ENCODE peak calls at places on chromosomes 5 and 9, in ten cellular contexts. B is uterus; I is AG09309; H is skeletal muscle cell; M is tibial artery; R is cardiac fibroblast; K is naive thymus-derived CD4-positive, alpha-beta T cell; Y is GM23248; P is tibial nerve; O is SJSA1. E is an unnamed sample.

GRCh38 chr5:1104327-1105006 is 7.4 kb downstream of the SLC12A7 start:
- DNase-seq in B (no peak), I (no peak), H (no peak), M (no peak), R (no peak), K (peak; percentile 74), Y (no peak), P (no peak), O (no peak), E (no peak)

GRCh38 chr5:127723571-127723970 is 20.4 kb downstream of the CCDC192 start:
- DNase-seq in B (no peak), I (no peak), H (no peak), M (peak; percentile 51), R (peak; percentile 50), K (no peak), Y (peak; percentile 54), P (peak; percentile 46), O (no peak), E (peak; percentile 24)

GRCh38 chr9:129559506-129559881 is 61.4 kb downstream of the C9orf50 start:
- DNase-seq in B (no peak), I (no peak), H (no peak), M (no peak), R (no peak), K (no peak), Y (no peak), P (no peak), O (no peak), E (no peak)

GRCh38 chr5:79971156-79971555 is 19.9 kb downstream of the MTX3 start:
- DNase-seq in B (no peak), I (peak; percentile 49), H (peak; percentile 72), M (no peak), R (peak; percentile 64), K (no peak), Y (peak; percentile 61), P (no peak), O (no peak), E (peak; percentile 65)

GRCh38 chr9:133275105-133276000 is at the start of gene ABO:
- DNase-seq in B (no peak), I (no peak), H (no peak), M (no peak), R (no peak), K (no peak), Y (peak; percentile 10), P (no peak), O (no peak), E (no peak)

GRCh38 chr9:136623849-136624183 is 38.9 kb upstream of the EGFL7 start:
- DNase-seq in B (no peak), I (no peak), H (no peak), M (no peak), R (no peak), K (no peak), Y (no peak), P (no peak), O (no peak), E (peak; percentile 99)

GRCh38 chr9:71001780-71002386 is 119.5 kb downstream of the TRPM3 start:
- DNase-seq in B (no peak), I (peak; percentile 8), H (no peak), M (no peak), R (peak; percentile 65), K (no peak), Y (peak; percentile 46), P (no peak), O (peak; percentile 39), E (peak; percentile 75)

GRCh38 chr5:154740957-154741356 is 14.2 kb upstream of the LARP1 start:
- DNase-seq in B (peak; percentile 47), I (no peak), H (no peak), M (peak; percentile 39), R (no peak), K (no peak), Y (peak; percentile 87), P (no peak), O (no peak), E (no peak)

GRCh38 chr5:142404046-142404477 is 79.2 kb upstream of the SPRY4 start:
- DNase-seq in B (no peak), I (no peak), H (peak; percentile 37), M (no peak), R (peak; percentile 49), K (no peak), Y (no peak), P (no peak), O (no peak), E (peak; percentile 42)

GRCh38 chr5:118017536-118017935 is 970.8 kb downstream of the DTWD2 start:
- DNase-seq in B (no peak), I (no peak), H (no peak), M (no peak), R (no peak), K (no peak), Y (no peak), P (no peak), O (no peak), E (no peak)

GRCh38 chr5:109173395-109173794 is 236.4 kb downstream of the PJA2 start:
- DNase-seq in B (no peak), I (no peak), H (no peak), M (no peak), R (no peak), K (no peak), Y (no peak), P (no peak), O (no peak), E (peak; percentile 70)

GRCh38 chr9:4062966-4063365 is 236.9 kb downstream of the GLIS3 start:
- DNase-seq in B (no peak), I (no peak), H (peak; percentile 55), M (no peak), R (peak; percentile 83), K (no peak), Y (peak; percentile 32), P (no peak), O (no peak), E (peak; percentile 61)

GRCh38 chr5:83540105-83540504 is 68.6 kb downstream of the VCAN start:
- DNase-seq in B (no peak), I (no peak), H (no peak), M (no peak), R (no peak), K (no peak), Y (peak; percentile 61), P (no peak), O (no peak), E (no peak)

GRCh38 chr5:173778152-173778782 is 109.9 kb upstream of the CPEB4 start:
- DNase-seq in B (no peak), I (no peak), H (no peak), M (no peak), R (no peak), K (no peak), Y (no peak), P (no peak), O (no peak), E (no peak)

DNA sequence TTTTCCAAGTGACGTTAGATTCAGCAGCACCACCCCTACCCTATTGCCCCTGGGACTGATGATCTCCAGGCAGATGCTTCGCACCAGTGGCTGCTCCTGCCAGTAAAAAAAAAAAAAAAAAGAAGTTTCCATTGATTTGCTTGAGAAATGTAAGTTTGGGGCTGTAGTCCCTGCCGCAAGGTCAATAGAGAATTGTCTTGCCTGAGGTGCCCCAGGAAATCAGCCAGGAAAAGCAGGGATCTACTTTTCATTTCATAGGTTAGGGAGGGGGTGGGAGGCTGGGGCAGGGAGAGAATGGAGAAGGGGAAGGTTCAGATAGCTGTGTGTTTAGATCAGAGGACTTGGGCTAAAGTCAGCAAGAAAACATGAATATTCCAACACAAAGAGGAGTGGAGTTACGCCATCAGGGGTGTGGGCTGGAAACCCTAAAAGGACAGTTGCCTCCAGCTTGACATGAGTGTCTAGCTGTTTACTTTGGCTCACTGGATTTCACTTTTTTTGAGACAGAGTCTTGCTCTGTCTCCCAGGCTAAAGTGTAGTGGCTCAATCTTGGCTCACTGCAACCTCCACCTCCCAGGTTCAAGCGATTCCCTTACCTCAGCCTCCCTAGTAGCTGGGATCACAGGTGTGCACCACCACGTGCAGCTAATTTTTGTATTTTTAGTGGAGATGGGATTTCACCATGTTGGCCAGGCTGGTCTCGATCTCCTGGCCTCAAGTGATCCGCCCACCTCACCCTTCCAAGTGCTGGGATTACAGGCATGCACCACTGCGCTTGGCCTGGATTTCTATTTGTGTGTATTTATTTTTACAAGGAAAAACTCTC is 84.1 kb upstream of the IL6ST start:
- DNase-seq in B (peak; percentile 48), I (no peak), H (peak; percentile 74), M (peak; percentile 69), R (peak; percentile 68), K (no peak), Y (peak; percentile 61), P (peak; percentile 44), O (no peak), E (peak; percentile 47)
- H3K4me3 ChIP-seq in B (no peak overlapping the region), I (no peak overlapping the region), H (no peak overlapping the region), M (no peak overlapping the region), R (no peak overlapping the region), K (no peak overlapping the region), Y (no peak overlapping the region), P (no peak overlapping the region), O (no peak overlapping the region), E (no peak overlapping the region)

GRCh38 chr5:179816401-179817070 is 4.2 kb upstream of the SQSTM1 start:
- DNase-seq in B (no peak), I (no peak), H (no peak), M (no peak), R (no peak), K (no peak), Y (peak; percentile 26), P (no peak), O (no peak), E (no peak)
- H3K4me3 ChIP-seq in B (peak overlapping the region; percentile 34), I (peak overlapping the region; percentile 40), H (peak overlapping the region; percentile 41), M (peak overlapping the region; percentile 56), R (peak overlapping the region; percentile 12), K (no peak overlapping the region), Y (peak overlapping the region; percentile 62), P (peak overlapping the region; percentile 54), O (no peak overlapping the region), E (peak overlapping the region; percentile 27)

GRCh38 chr9:100600511-100601079 is 22.7 kb downstream of the CAVIN4 start:
- DNase-seq in B (no peak), I (no peak), H (peak; percentile 48), M (no peak), R (no peak), K (no peak), Y (no peak), P (no peak), O (no peak), E (peak; percentile 38)
- H3K4me3 ChIP-seq in B (no peak overlapping the region), I (no peak overlapping the region), H (no peak overlapping the region), M (no peak overlapping the region), R (no peak overlapping the region), K (no peak overlapping the region), Y (no peak overlapping the region), P (no peak overlapping the region), O (no peak overlapping the region), E (no peak overlapping the region)

GRCh38 chr5:119270955-119271757 is 84.7 kb upstream of the TNFAIP8 start:
- DNase-seq in B (no peak), I (no peak), H (no peak), M (no peak), R (no peak), K (no peak), Y (no peak), P (no peak), O (no peak), E (no peak)

GRCh38 chr5:119269061-119269579 is 86.7 kb upstream of the TNFAIP8 start:
- DNase-seq in B (peak; percentile 17), I (no peak), H (no peak), M (peak; percentile 26), R (peak; percentile 30), K (peak; percentile 45), Y (peak; percentile 31), P (no peak), O (no peak), E (peak; percentile 56)

GRCh38 chr5:119268387-119269060 is 87.3 kb upstream of the TNFAIP8 start:
- DNase-seq in B (peak; percentile 98), I (peak; percentile 49), H (peak; percentile 80), M (peak; percentile 97), R (peak; percentile 95), K (peak; percentile 85), Y (peak; percentile 96), P (peak; percentile 94), O (peak; percentile 99), E (peak; percentile 97)

GRCh38 chr5:119271758-119272730 is 83.8 kb upstream of the TNFAIP8 start:
- DNase-seq in B (no peak), I (no peak), H (no peak), M (no peak), R (no peak), K (no peak), Y (peak; percentile 11), P (no peak), O (no peak), E (no peak)

GRCh38 chr5:119270121-119270565 is 85.7 kb upstream of the TNFAIP8 start:
- DNase-seq in B (no peak), I (no peak), H (no peak), M (no peak), R (no peak), K (no peak), Y (no peak), P (no peak), O (no peak), E (no peak)
- H3K4me3 ChIP-seq in B (no peak overlapping the region), I (no peak overlapping the region), H (no peak overlapping the region), M (peak overlapping the region; percentile 89), R (no peak overlapping the region), K (peak overlapping the region; percentile 96), Y (no peak overlapping the region), P (peak overlapping the region; percentile 65), O (no peak overlapping the region), E (no peak overlapping the region)

E was measured in epithelial cell of esophagus.